ENCODE peak calls at places on chromosomes 6 and 20, in six cellular contexts. J, H, X, L, M and N are unnamed samples.

GRCh38 chr20:32227744-32228688 is 20.3 kb downstream of the POFUT1 start:
- DNase-seq in J (no peak), H (no peak), X (no peak), L (no peak), M (no peak), N (no peak)

GRCh38 chr6:19731286-19731685 is 105.9 kb upstream of the ID4 start:
- DNase-seq in J (no peak), H (peak; percentile 80), X (no peak), L (peak; percentile 27), M (no peak), N (no peak)

GRCh38 chr20:1934162-1934561 is 39.0 kb downstream of the SIRPA start:
- DNase-seq in J (no peak), H (peak; percentile 94), X (no peak), L (no peak), M (no peak), N (no peak)

GRCh38 chr6:151317206-151317994 is 74.0 kb downstream of the ZBTB2 start:
- DNase-seq in J (no peak), H (peak; percentile 77), X (no peak), L (no peak), M (no peak), N (no peak)

GRCh38 chr6:44549516-44549915 is 162.0 kb downstream of the CDC5L start:
- DNase-seq in J (no peak), H (no peak), X (no peak), L (no peak), M (no peak), N (no peak)

GRCh38 chr6:80197474-80197873 is 91.0 kb downstream of the BCKDHB start:
- DNase-seq in J (no peak), H (peak; percentile 25), X (no peak), L (no peak), M (no peak), N (no peak)

GRCh38 chr6:128599036-128599435 is 78.6 kb upstream of the PTPRK start:
- DNase-seq in J (no peak), H (no peak), X (no peak), L (no peak), M (no peak), N (no peak)

GRCh38 chr6:143694560-143694959 is 16.8 kb downstream of the PHACTR2 start:
- DNase-seq in J (no peak), H (no peak), X (no peak), L (no peak), M (no peak), N (no peak)

GRCh38 chr6:137731960-137732616 is 135.0 kb upstream of the TNFAIP3 start:
- DNase-seq in J (no peak), H (peak; percentile 76), X (no peak), L (no peak), M (no peak), N (no peak)

GRCh38 chr6:132365319-132365907 is 35.9 kb downstream of the MOXD1 start:
- DNase-seq in J (no peak), H (no peak), X (no peak), L (no peak), M (no peak), N (no peak)

GRCh38 chr6:106113256-106113954 is 27.3 kb downstream of the PRDM1 start:
- DNase-seq in J (no peak), H (no peak), X (no peak), L (no peak), M (no peak), N (no peak)